ENCODE peak calls at places on chromosomes 16 and 17, in seven cellular contexts. T, Y, H, X, N, M and D are unnamed samples.
A peak's percentile ranks its signal among the peaks of the same experiment; 100 is the strongest.

GRCh38 chr16:392450-393027 is 4.5 kb upstream of the NME4 start:
- DNase-seq in Y (no peak), N (no peak), X (no peak), H (no peak), M (no peak), T (no peak), D (no peak)

GRCh38 chr17:35161281-35161761 is 13.7 kb downstream of the UNC45B start:
- DNase-seq in Y (no peak), X (peak; percentile 5), T (no peak), N (no peak), H (no peak), M (no peak), D (no peak)

GRCh38 chr17:2302740-2303277 is 776 bp downstream of the SMG6 start:
- DNase-seq in M (no peak), Y (no peak), X (peak; percentile 40), N (no peak), H (no peak), T (no peak), D (no peak)

GRCh38 chr17:16106161-16106891 is 106.7 kb downstream of the TTC19 start:
- DNase-seq in M (peak; percentile 42), Y (no peak), T (no peak), X (peak; percentile 66), N (peak; percentile 55), H (peak; percentile 77), D (no peak)

GRCh38 chr16:57530104-57530522 is 6.3 kb downstream of the CCDC102A start:
- DNase-seq in H (peak; percentile 76), Y (no peak), X (peak; percentile 75), N (peak; percentile 38), M (no peak), T (no peak), D (peak; percentile 63)

GRCh38 chr17:72135546-72136325 is 14.9 kb downstream of the SOX9 start:
- DNase-seq in M (no peak), H (peak; percentile 38), T (no peak), Y (no peak), X (peak; percentile 45), N (peak; percentile 38), D (no peak)

GRCh38 chr17:44872131-44872768 is 24.6 kb downstream of the HIGD1B start:
- DNase-seq in M (no peak), X (no peak), H (no peak), T (no peak), Y (no peak), N (peak; percentile 37), D (peak; percentile 18)

GRCh38 chr16:1040346-1040745 is 32.2 kb upstream of the SSTR5 start:
- DNase-seq in H (no peak), N (no peak), T (no peak), Y (no peak), X (no peak), M (no peak), D (no peak)

GRCh38 chr17:78905111-78905510 is 2.1 kb upstream of the CEP295NL start:
- DNase-seq in H (peak; percentile 46), N (no peak), T (no peak), M (no peak), Y (no peak), X (no peak), D (no peak)

GRCh38 chr16:47866431-47866830 is 289.4 kb downstream of the ABCC12 start:
- DNase-seq in H (peak; percentile 37), M (no peak), Y (no peak), T (no peak), N (no peak), X (no peak), D (no peak)

GRCh38 chr17:81076097-81076754 is 41.3 kb downstream of the BAIAP2 start:
- DNase-seq in N (no peak), Y (no peak), X (no peak), H (no peak), M (no peak), T (no peak), D (no peak)

GRCh38 chr16:65786916-65787315 is 579.6 kb upstream of the CDH5 start:
- DNase-seq in Y (no peak), T (no peak), X (no peak), H (peak; percentile 15), N (peak; percentile 54), M (no peak), D (no peak)

GRCh38 chr16:81995651-81996050 is 15.6 kb downstream of the SDR42E1 start:
- DNase-seq in M (no peak), Y (no peak), N (no peak), X (no peak), H (no peak), T (no peak), D (no peak)

GRCh38 chr16:81997738-81998137 is 13.5 kb downstream of the SDR42E1 start:
- DNase-seq in N (peak; percentile 92), T (no peak), Y (no peak), H (peak; percentile 87), X (peak; percentile 84), M (peak; percentile 72), D (no peak)

GRCh38 chr16:81996664-81997529 is 14.4 kb downstream of the SDR42E1 start:
- DNase-seq in X (peak; percentile 70), N (peak; percentile 76), Y (no peak), M (no peak), H (peak; percentile 76), T (no peak), D (no peak)

DNA sequence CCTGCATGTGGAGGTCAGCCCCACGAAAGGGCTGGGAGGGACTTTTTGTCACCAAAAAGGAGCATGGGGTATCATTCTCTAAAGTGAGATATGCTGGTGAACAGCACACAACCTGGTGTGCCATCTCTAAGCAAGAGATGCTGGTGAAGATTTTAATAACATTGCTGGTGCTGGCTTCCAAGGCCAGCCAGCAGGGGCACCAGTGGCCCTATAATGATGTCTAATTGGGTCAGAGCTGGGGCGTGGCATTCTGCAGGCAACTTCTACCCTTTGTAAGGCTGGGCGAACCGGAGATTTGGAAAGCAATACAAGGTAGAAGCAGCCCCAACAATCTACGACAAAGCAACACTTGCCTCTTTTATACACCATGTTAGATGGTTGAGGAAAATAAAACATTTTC is 16.8 kb downstream of the SDR42E1 start:
- DNase-seq in N (no peak), M (no peak), T (no peak), Y (no peak), X (no peak), H (no peak), D (no peak)
- TF ChIP-seq CTCF in N (peak; percentile 3), M (no peak), T (no peak), Y (no peak), X (peak; percentile 25), H (no peak), D (no peak)

DNA sequence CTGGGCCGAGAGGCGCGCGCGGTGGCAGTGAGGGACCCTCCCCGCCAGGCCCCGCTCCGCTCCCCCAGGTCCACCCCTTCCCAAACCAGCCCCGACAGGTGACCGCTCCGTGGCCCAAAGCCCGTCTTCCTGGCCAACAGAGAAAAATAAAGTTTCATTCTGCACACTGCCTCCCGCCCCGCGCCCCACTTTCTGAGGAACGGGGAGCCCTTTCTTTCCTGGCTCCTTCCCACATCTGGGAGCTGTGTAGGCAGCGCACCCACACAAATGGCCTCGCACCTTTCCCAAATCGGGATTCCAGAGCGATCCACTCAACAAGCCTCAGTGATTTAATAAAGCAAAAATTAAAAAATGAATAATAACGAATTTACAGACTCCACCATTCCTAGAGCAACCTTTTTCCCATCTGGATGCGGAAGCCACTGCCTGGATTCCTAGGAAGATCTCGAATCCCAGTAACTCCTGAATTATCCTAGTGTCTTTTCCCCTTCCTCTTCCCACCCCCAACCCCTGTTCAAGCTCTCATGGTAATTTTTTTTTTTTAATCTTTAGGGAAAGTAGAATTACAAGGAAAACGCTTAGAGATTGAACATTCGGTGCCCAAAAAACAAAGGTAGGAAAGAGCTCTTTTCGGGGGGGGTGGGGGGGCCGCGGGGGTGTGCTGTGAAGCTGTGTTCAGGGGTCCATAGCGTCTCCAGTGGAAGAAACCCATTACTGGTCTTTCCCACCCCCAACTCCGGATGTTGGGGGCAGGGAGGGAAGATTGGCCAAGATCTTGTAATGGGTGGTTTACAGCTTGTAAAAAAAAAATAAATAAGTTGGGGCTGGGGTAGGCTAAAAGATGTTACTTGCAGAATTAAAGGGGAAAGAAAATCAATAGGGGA is 1.6 kb downstream of the IGF2BP1 start:
- DNase-seq in X (peak; percentile 68), T (no peak), M (no peak), Y (no peak), H (peak; percentile 43), N (no peak), D (no peak)
- TF ChIP-seq CTCF in X (peak; percentile 47), T (no peak), M (no peak), Y (no peak), H (no peak), N (no peak), D (no peak)

GRCh38 chr16:12896562-12896961 is 4.8 kb upstream of the SHISA9 start:
- DNase-seq in X (no peak), N (peak; percentile 48), T (no peak), M (no peak), Y (no peak), H (peak; percentile 15), D (no peak)

GRCh38 chr16:12901204-12901596 is 198 bp upstream of the SHISA9 start:
- DNase-seq in H (no peak), Y (no peak), N (no peak), T (peak; percentile 70), M (no peak), X (peak; percentile 1), D (no peak)

GRCh38 chr16:12899529-12900168 is 1.7 kb upstream of the SHISA9 start:
- DNase-seq in N (no peak), T (no peak), H (no peak), Y (no peak), M (no peak), X (no peak), D (no peak)

GRCh38 chr16:12900599-12901203 is 697 bp upstream of the SHISA9 start:
- DNase-seq in N (no peak), Y (no peak), T (peak; percentile 33), M (no peak), H (no peak), X (no peak), D (no peak)

DNA sequence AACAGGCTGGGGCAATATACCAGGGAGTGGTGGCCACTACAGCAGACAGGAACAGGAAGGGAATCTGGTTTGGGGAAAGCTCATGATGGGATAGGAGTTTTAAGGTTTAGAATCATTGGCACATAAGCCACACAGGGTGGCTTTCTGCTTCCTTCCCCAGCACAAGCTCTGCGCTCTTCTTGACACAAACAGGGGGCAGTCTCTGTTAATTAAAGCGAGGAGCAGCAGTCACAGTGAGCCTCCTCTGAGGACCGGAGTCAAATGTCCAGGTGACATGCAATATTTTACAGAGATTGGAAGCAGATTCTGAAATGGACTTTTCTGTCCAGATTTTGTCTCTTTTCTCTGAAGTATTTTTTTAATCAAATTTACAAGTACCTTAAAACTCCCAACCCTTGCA is 2.8 kb upstream of the SHISA9 start:
- DNase-seq in T (no peak), H (no peak), N (no peak), Y (no peak), X (no peak), M (no peak), D (no peak)
- TF ChIP-seq CTCF in T (no peak), H (no peak), N (no peak), Y (no peak), X (no peak), M (no peak), D (no peak)

DNA sequence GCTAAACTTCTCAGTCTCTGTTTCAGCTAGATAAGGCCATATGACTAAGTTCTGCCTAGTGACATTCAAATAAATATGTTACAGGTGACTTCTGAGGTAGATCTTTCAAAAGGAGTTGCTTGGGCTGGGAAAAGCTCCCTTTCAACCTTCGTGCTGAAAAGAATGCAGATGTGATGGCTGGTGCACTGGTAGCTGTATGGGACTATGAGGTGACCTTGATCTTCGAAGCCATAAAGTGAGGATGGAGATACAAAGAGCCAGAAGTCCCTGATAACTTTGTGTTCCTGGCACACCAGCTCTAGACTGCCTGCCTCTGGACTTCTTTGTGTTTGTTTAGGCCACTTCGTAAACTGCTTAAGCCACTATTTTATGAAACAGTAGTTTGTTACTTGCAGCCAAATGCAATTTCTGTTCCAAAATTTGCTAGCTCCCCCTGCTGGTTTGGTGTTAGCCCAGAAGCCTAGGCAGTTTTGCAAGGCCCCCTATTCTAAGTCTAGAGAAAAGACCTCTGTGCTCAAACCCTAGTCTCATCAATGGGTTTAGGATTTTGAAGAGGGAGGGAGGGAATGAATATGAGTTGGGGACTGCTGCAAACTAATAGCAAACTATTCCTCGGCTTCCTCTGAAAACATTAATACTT is 23.3 kb upstream of the ERCC4 start:
- DNase-seq in N (no peak), M (no peak), T (no peak), H (no peak), Y (no peak), X (no peak), D (no peak)
- TF ChIP-seq CTCF in N (peak; percentile 37), M (no peak), T (no peak), H (peak; percentile 9), Y (no peak), X (peak; percentile 45), D (no peak)